ENCODE peak calls at places on chromosomes 3 and 15, in eight cellular contexts. D, G, M, F, Y, V, J and P are unnamed samples.

GRCh38 chr3:58668247-58668646 is 1.7 kb upstream of the FAM3D start:
- DNase-seq in D (peak), G (no peak), M (no peak), F (no peak), Y (no peak), V (no peak), J (no peak), P (no peak)

GRCh38 chr15:68584704-68585573 is 6.1 kb downstream of the CORO2B start:
- DNase-seq in D (no peak), G (no peak), M (no peak), F (no peak), Y (no peak), V (no peak), J (no peak), P (no peak)

GRCh38 chr3:188003188-188004171 is 150.5 kb upstream of the LPP start:
- DNase-seq in D (peak), G (peak), M (no peak), F (no peak), Y (no peak), V (no peak), J (no peak), P (no peak)

GRCh38 chr15:90654233-90655124 is 62.7 kb upstream of the BLM start:
- DNase-seq in D (no peak), G (no peak), M (no peak), F (no peak), Y (no peak), V (no peak), J (no peak), P (no peak)

GRCh38 chr3:196159952-196160804 is 51.0 kb downstream of the ZDHHC19 start:
- DNase-seq in D (peak), G (no peak), M (peak), F (no peak), Y (no peak), V (no peak), J (peak), P (peak)

GRCh38 chr3:158452324-158452723 is 118.7 kb upstream of the MLF1 start:
- DNase-seq in D (no peak), G (no peak), M (peak), F (no peak), Y (no peak), V (no peak), J (no peak), P (no peak)

GRCh38 chr15:89662893-89663673 is 7.8 kb upstream of the KIF7 start:
- DNase-seq in D (no peak), G (no peak), M (peak), F (peak), Y (no peak), V (peak), J (peak), P (peak)

GRCh38 chr15:75904241-75904631 is 558 bp downstream of the FBXO22 start:
- DNase-seq in D (peak), G (peak), M (peak), F (peak), Y (peak), V (no peak), J (peak), P (no peak)

GRCh38 chr3:185687479-185687878 is 101.4 kb downstream of the SENP2 start:
- DNase-seq in D (no peak), G (no peak), M (peak), F (no peak), Y (no peak), V (no peak), J (peak), P (no peak)

GRCh38 chr3:82093641-82094040 is 332.2 kb upstream of the GBE1 start:
- DNase-seq in D (no peak), G (no peak), M (no peak), F (no peak), Y (no peak), V (no peak), J (no peak), P (no peak)

GRCh38 chr3:61570813-61571212 is 9.4 kb downstream of the PTPRG start:
- DNase-seq in D (no peak), G (no peak), M (no peak), F (no peak), Y (no peak), V (no peak), J (no peak), P (no peak)

GRCh38 chr15:63439536-63440264 is 58.1 kb upstream of the CA12 start:
- DNase-seq in D (no peak), G (no peak), M (peak), F (no peak), Y (no peak), V (no peak), J (peak), P (no peak)

GRCh38 chr15:100596792-100597191 is 5.2 kb downstream of the LINS1 start:
- DNase-seq in D (peak), G (no peak), M (no peak), F (no peak), Y (peak), V (no peak), J (no peak), P (no peak)

GRCh38 chr15:38300395-38300794 is 47.8 kb downstream of the SPRED1 start:
- DNase-seq in D (no peak), G (no peak), M (peak), F (no peak), Y (no peak), V (no peak), J (peak), P (peak)

GRCh38 chr3:65412591-65412990 is 626.1 kb downstream of the MAGI1 start:
- DNase-seq in D (peak), G (peak), M (no peak), F (peak), Y (peak), V (no peak), J (no peak), P (no peak)

GRCh38 chr3:90184861-90185260 is 1077.4 kb downstream of the EPHA3 start:
- DNase-seq in D (no peak), G (no peak), M (peak), F (no peak), Y (no peak), V (no peak), J (peak), P (peak)

GRCh38 chr15:85756411-85757072 is 38.2 kb downstream of the KLHL25 start:
- DNase-seq in D (no peak), G (no peak), M (peak), F (peak), Y (no peak), V (no peak), J (no peak), P (no peak)

GRCh38 chr3:115146418-115147328 is at the start of gene ZBTB20:
- DNase-seq in D (peak), G (peak), M (peak), F (peak), Y (no peak), V (no peak), J (peak), P (peak)

GRCh38 chr3:161049683-161050248 is 55.4 kb downstream of the B3GALNT1 start:
- DNase-seq in D (no peak), G (no peak), M (no peak), F (no peak), Y (no peak), V (no peak), J (no peak), P (no peak)

GRCh38 chr3:197031315-197032285 is 2.0 kb upstream of the MELTF start:
- DNase-seq in D (peak), G (peak), M (peak), F (peak), Y (peak), V (peak), J (peak), P (peak)

GRCh38 chr3:25603703-25604102 is 61.0 kb downstream of the TOP2B start:
- DNase-seq in D (no peak), G (no peak), M (peak), F (no peak), Y (no peak), V (no peak), J (no peak), P (no peak)

GRCh38 chr3:14522129-14522691 is 17.9 kb downstream of the GRIP2 start:
- DNase-seq in D (no peak), G (no peak), M (no peak), F (peak), Y (no peak), V (no peak), J (no peak), P (no peak)

GRCh38 chr3:134640378-134640777 is 10.4 kb downstream of the KY start:
- DNase-seq in D (no peak), G (no peak), M (no peak), F (no peak), Y (no peak), V (no peak), J (no peak), P (no peak)

GRCh38 chr3:13711911-13712650 is 163.2 kb downstream of the FBLN2 start:
- DNase-seq in D (no peak), G (no peak), M (no peak), F (no peak), Y (peak), V (no peak), J (no peak), P (no peak)

GRCh38 chr3:98240133-98240532 is 23.9 kb upstream of the OR5H6 start:
- DNase-seq in D (no peak), G (no peak), M (no peak), F (no peak), Y (no peak), V (no peak), J (no peak), P (no peak)

GRCh38 chr3:141021261-141021660 is 29.9 kb upstream of the SPSB4 start:
- DNase-seq in D (no peak), G (no peak), M (no peak), F (no peak), Y (no peak), V (no peak), J (no peak), P (no peak)

GRCh38 chr3:13822042-13822441 is 57.8 kb downstream of the WNT7A start:
- DNase-seq in D (no peak), G (no peak), M (peak), F (no peak), Y (no peak), V (no peak), J (no peak), P (no peak)

GRCh38 chr3:177610677-177611654 is 413.7 kb upstream of the TBL1XR1 start:
- DNase-seq in D (peak), G (peak), M (no peak), F (peak), Y (no peak), V (no peak), J (peak), P (no peak)

GRCh38 chr15:40320931-40321371 is 2.5 kb upstream of the INAFM2 start:
- DNase-seq in D (peak), G (peak), M (peak), F (no peak), Y (peak), V (no peak), J (peak), P (no peak)

GRCh38 chr15:96629501-96629900 is 299.0 kb downstream of the NR2F2 start:
- DNase-seq in D (no peak), G (no peak), M (no peak), F (peak), Y (peak), V (no peak), J (no peak), P (no peak)

GRCh38 chr3:99699841-99700240 is 61.4 kb downstream of the COL8A1 start:
- DNase-seq in D (no peak), G (no peak), M (peak), F (no peak), Y (no peak), V (no peak), J (peak), P (no peak)

GRCh38 chr15:68315035-68315434 is 37.5 kb downstream of the FEM1B start:
- DNase-seq in D (no peak), G (no peak), M (no peak), F (no peak), Y (no peak), V (no peak), J (no peak), P (no peak)

GRCh38 chr3:65548848-65549625 is 489.7 kb downstream of the MAGI1 start:
- DNase-seq in D (peak), G (peak), M (peak), F (peak), Y (peak), V (no peak), J (no peak), P (no peak)

GRCh38 chr3:44584646-44585501 is at the start of gene ZNF660:
- DNase-seq in D (peak), G (peak), M (peak), F (peak), Y (no peak), V (no peak), J (peak), P (peak)

GRCh38 chr3:171838218-171838720 is 4.9 kb upstream of the TMEM212 start:
- DNase-seq in D (no peak), G (peak), M (peak), F (peak), Y (no peak), V (no peak), J (peak), P (peak)

GRCh38 chr15:29451201-29451781 is 181.7 kb upstream of the NSMCE3 start:
- DNase-seq in D (no peak), G (peak), M (no peak), F (peak), Y (no peak), V (no peak), J (no peak), P (no peak)

GRCh38 chr3:43075904-43076661 is 29.8 kb downstream of the POMGNT2 start:
- DNase-seq in D (no peak), G (no peak), M (no peak), F (no peak), Y (no peak), V (no peak), J (no peak), P (no peak)

GRCh38 chr15:41544650-41545015 is 576 bp upstream of the RPAP1 start:
- DNase-seq in D (no peak), G (no peak), M (peak), F (no peak), Y (no peak), V (peak), J (no peak), P (no peak)

GRCh38 chr3:170522171-170522570 is 63.7 kb downstream of the SLC7A14 start:
- DNase-seq in D (no peak), G (no peak), M (no peak), F (no peak), Y (no peak), V (no peak), J (peak), P (no peak)

GRCh38 chr3:16050641-16051467 is 123.6 kb upstream of the GALNT15 start:
- DNase-seq in D (no peak), G (no peak), M (peak), F (peak), Y (no peak), V (no peak), J (no peak), P (no peak)
- H3K4me3 ChIP-seq in D (no peak), G (peak), M (no peak), F (no peak), Y (no peak), V (no peak), J (no peak), P (no peak)

GRCh38 chr3:39105687-39106063 is 1.8 kb downstream of the GORASP1 start:
- DNase-seq in D (no peak), G (no peak), M (no peak), F (no peak), Y (no peak), V (no peak), J (no peak), P (no peak)
- H3K4me3 ChIP-seq in D (no peak), G (no peak), M (peak), F (no peak), Y (no peak), V (no peak), J (no peak), P (no peak)

GRCh38 chr3:62602987-62603386 is 229.6 kb upstream of the FEZF2 start:
- DNase-seq in D (no peak), G (no peak), M (peak), F (no peak), Y (no peak), V (no peak), J (peak), P (no peak)
- H3K4me3 ChIP-seq in D (no peak), G (no peak), M (no peak), F (no peak), Y (no peak), V (no peak), J (no peak), P (no peak)

DNA sequence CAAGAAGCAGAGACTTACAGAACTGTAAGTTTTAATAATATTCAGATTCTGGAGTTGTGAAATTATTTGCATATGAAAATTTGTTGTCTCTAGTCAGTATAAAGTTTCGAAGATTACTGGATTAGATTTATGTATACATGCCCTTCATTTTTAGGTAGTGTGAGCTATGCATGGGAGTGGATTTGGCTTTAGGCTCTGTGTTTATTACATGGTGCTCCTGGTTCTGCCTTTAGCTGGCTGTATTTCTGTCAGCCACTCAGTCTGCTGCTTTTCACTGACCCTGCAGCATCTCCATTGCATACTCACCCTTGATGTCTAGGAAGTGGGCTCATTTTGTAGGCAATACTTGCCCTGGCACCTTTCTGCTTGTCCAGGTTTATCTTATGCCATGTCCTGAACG is 147.5 kb upstream of the LRRFIP2 start:
- DNase-seq in D (no peak), G (no peak), M (no peak), F (no peak), Y (no peak), V (no peak), J (no peak), P (no peak)
- H3K4me3 ChIP-seq in D (no peak), G (no peak), M (no peak), F (peak), Y (no peak), V (no peak), J (no peak), P (no peak)

DNA sequence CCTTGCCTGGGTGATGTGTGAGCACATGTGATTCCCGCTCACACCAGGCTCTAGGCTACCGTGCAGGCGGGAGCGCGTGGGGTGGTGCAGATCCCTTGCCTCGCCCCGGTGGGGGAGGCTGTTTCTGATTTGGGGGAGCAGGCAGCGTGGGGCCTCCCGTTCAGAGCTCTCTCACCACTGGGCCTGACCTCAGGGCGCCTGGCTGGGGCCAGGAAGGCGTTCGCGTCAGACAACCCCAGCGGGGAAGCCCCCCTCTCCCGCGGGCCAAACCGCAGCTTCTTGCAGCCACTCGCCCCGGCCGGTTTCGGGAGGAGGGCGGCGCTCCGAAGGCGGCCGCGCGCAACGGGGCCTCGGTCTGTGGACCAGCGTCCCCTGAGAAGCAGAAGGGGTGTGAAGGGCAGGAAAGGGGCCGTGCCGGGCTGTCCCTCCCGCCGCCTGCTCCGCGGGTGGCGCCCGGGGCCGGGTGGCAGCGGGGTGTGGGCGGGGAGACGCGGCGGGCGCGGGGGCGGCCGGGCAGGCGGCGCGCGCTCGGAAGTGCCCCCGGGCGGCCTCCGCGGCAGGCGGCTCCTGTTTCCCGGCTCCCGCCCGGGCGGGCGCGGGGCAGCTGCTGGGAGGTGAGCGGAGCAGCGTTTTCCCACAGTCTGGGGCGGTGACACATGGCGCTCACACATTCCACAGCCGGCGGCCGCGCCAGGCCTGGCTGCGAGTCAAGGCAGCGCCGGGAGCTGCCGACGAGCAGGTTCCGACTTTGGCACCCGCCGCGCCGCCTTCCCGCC is 65.1 kb upstream of the HES1 start:
- DNase-seq in D (peak), G (peak), M (peak), F (peak), Y (peak), V (peak), J (peak), P (peak)
- H3K4me3 ChIP-seq in D (peak), G (peak), M (peak), F (peak), Y (peak), V (peak), J (peak), P (peak)

GRCh38 chr3:127734754-127735473 is 62.2 kb downstream of the ABTB1 start:
- DNase-seq in D (no peak), G (no peak), M (peak), F (peak), Y (no peak), V (peak), J (peak), P (peak)
- H3K4me3 ChIP-seq in D (no peak), G (no peak), M (peak), F (no peak), Y (no peak), V (no peak), J (no peak), P (peak)